ENCODE peak calls at places on chromosomes 4 and X, in four cellular contexts. N is HTR-8/SVneo, K is GM03348, Y is left cardiac atrium. O is an unnamed sample.

GRCh38 chr4:16730522-16730921 is 167.9 kb downstream of the LDB2 start:
- DNase-seq in N (no peak), Y (no peak), K (no peak), O (no peak)

GRCh38 chr4:164056426-164057142 is 562.1 kb downstream of the TMA16 start:
- DNase-seq in K (no peak), Y (no peak), N (no peak), O (no peak)

GRCh38 chrX:1546601-1547275 is 9.8 kb upstream of the P2RY8 start:
- DNase-seq in N (no peak), K (no peak), Y (peak; percentile 34), O (no peak)

GRCh38 chrX:41293269-41293668 is 40.7 kb upstream of the DDX3X start:
- DNase-seq in K (no peak), N (no peak), Y (no peak), O (no peak)

GRCh38 chr4:33262809-33263208 is 2542.6 kb downstream of the PCDH7 start:
- DNase-seq in K (no peak), Y (no peak), N (peak; percentile 62), O (no peak)

GRCh38 chr4:39227906-39228305 is 45.6 kb downstream of the WDR19 start:
- DNase-seq in K (no peak), N (no peak), Y (no peak), O (no peak)

GRCh38 chr4:74682567-74683359 is 111.6 kb downstream of the BTC start:
- DNase-seq in N (peak; percentile 14), K (peak; percentile 43), Y (no peak), O (no peak)

GRCh38 chr4:17544205-17544604 is 29.2 kb downstream of the CLRN2 start:
- DNase-seq in Y (no peak), K (no peak), N (no peak), O (no peak)

GRCh38 chr4:80184791-80185756 is 12.2 kb upstream of the PRDM8 start:
- DNase-seq in Y (no peak), N (no peak), K (peak; percentile 53), O (no peak)

GRCh38 chr4:41125558-41126311 is 88.6 kb downstream of the APBB2 start:
- DNase-seq in K (no peak), N (no peak), Y (no peak), O (no peak)

O was measured in heart left ventricle.